ENCODE peak calls at places on chromosomes 5 and 9, in six cellular contexts. S, R, X, G, H and Z are unnamed samples.
A peak's percentile ranks its signal among the peaks of the same experiment; 100 is the strongest.

GRCh38 chr5:61802456-61802855 is 470.4 kb downstream of the ZSWIM6 start:
- DNase-seq in X (no peak), H (no peak), S (no peak), G (no peak), R (no peak), Z (no peak)

GRCh38 chr9:75983320-75983719 is 92.8 kb downstream of the PCSK5 start:
- DNase-seq in H (no peak), S (no peak), X (no peak), R (no peak), G (no peak), Z (no peak)

GRCh38 chr9:99105152-99106043 is 485 bp downstream of the TGFBR1 start:
- DNase-seq in G (peak; percentile 82), X (peak; percentile 87), S (peak; percentile 81), H (no peak), R (peak; percentile 91), Z (peak; percentile 57)

GRCh38 chr9:35516481-35516880 is 26.6 kb downstream of the RUSC2 start:
- DNase-seq in X (no peak), H (no peak), R (no peak), S (no peak), G (peak; percentile 92), Z (no peak)

GRCh38 chr9:128497824-128498610 is 6.5 kb upstream of the GLE1 start:
- DNase-seq in G (no peak), S (no peak), H (no peak), X (no peak), R (no peak), Z (no peak)

GRCh38 chr9:128770286-128770685 is 1.4 kb downstream of the ZER1 start:
- DNase-seq in X (no peak), G (no peak), R (no peak), H (no peak), S (no peak), Z (no peak)

GRCh38 chr9:70921126-70921525 is 200.3 kb downstream of the TRPM3 start:
- DNase-seq in H (no peak), G (peak; percentile 79), S (no peak), X (no peak), R (no peak), Z (no peak)

GRCh38 chr9:12859704-12860251 is 85.0 kb downstream of the LURAP1L start:
- DNase-seq in H (no peak), R (no peak), G (peak; percentile 95), S (no peak), X (no peak), Z (peak; percentile 61)

GRCh38 chr9:4038182-4038723 is 261.6 kb downstream of the GLIS3 start:
- DNase-seq in G (peak; percentile 87), H (no peak), R (no peak), X (no peak), S (no peak), Z (no peak)

GRCh38 chr5:67640011-67640410 is 443.4 kb upstream of the CD180 start:
- DNase-seq in G (no peak), S (no peak), H (no peak), X (no peak), R (no peak), Z (no peak)

GRCh38 chr5:88883059-88883565 is at the start of gene MEF2C:
- DNase-seq in X (peak; percentile 88), R (peak; percentile 67), G (peak; percentile 87), H (no peak), S (peak; percentile 68), Z (peak; percentile 36)

GRCh38 chr5:147371290-147371689 is 136.5 kb downstream of the STK32A start:
- DNase-seq in G (no peak), S (no peak), X (no peak), H (no peak), R (no peak), Z (no peak)

GRCh38 chr5:147373328-147373727 is 136.5 kb downstream of the DPYSL3 start:
- DNase-seq in S (no peak), R (no peak), H (no peak), G (no peak), X (no peak), Z (no peak)

DNA sequence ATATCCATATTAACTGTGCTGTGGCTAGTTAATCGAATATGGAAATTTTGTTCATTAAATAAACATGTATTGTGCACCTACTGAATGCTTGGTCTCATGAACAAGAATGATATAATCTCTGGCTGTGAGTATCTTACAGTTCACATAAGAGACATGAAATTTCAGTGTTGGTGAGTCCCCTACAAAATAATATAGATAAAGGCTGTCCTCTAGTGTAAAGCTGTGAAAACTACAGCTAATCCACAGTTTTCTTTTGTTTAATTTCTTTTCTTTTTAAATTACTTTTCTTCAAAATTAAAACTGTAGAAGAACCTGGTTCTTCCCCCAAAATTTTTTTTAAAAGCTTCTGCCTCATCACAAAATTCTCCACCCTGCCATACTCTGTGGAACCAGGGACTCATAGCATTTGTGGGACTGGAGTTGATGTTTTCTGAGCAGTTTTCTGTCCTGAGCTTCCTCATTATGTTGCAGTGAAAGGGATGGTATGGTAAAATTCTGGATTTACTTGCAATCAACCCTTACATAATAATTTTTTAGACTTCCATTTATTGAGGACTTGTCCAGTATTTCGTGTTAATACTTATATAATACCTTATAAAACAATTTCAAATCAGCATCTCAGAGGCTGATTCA is 135.0 kb downstream of the STK32A start:
- DNase-seq in G (no peak), R (no peak), S (no peak), X (no peak), H (no peak), Z (no peak)
- TF ChIP-seq CTCF in G (peak; percentile 10), R (no peak), S (peak; percentile 21), X (no peak), H (peak; percentile 22), Z (peak; percentile 56)

GRCh38 chr5:41924872-41925554 is at the start of gene FBXO4:
- DNase-seq in H (no peak), R (peak; percentile 82), X (peak; percentile 92), G (peak; percentile 82), S (peak; percentile 89), Z (peak; percentile 66)
- TF ChIP-seq CTCF in H (peak; percentile 90), R (peak; percentile 90), X (peak; percentile 11), G (peak; percentile 50), S (peak; percentile 54), Z (peak; percentile 58)

GRCh38 chr5:139138109-139138508 is 60.1 kb downstream of the SIL1 start:
- DNase-seq in R (no peak), S (no peak), H (no peak), G (peak; percentile 76), X (no peak), Z (no peak)

GRCh38 chr5:139140631-139141071 is 57.5 kb downstream of the SIL1 start:
- DNase-seq in S (no peak), X (peak; percentile 78), R (peak; percentile 36), G (peak; percentile 73), H (peak; percentile 10), Z (no peak)

GRCh38 chr5:139134906-139135305 is 63.3 kb downstream of the SIL1 start:
- DNase-seq in R (no peak), G (no peak), S (no peak), H (no peak), X (no peak), Z (no peak)

GRCh38 chr5:139138790-139139189 is 59.4 kb downstream of the SIL1 start:
- DNase-seq in H (no peak), R (no peak), G (peak; percentile 74), X (peak; percentile 75), S (peak; percentile 68), Z (no peak)

GRCh38 chr5:139137703-139138102 is 60.5 kb downstream of the SIL1 start:
- DNase-seq in G (peak; percentile 49), H (no peak), X (no peak), S (no peak), R (no peak), Z (no peak)
- TF ChIP-seq CTCF in G (peak; percentile 22), H (no peak), X (no peak), S (no peak), R (no peak), Z (no peak)

DNA sequence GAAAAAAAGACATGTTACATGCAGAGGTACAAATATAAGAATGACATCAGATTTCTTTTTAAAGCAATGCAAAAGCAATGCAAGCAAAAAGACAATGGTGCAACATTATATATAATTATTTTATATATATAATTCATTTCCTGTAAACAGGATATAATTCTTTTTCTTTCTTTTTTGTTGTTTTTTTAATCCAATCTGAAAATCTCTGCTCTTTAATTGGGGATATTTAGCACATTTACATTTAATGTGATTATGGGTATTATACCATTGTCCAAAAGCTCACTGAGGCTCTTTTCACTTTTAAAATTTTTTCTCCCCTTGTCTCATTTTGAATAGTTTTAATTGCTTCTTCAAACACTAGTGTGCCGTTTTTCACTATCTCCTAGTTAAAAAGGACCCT is 148.9 kb downstream of the FGF18 start:
- DNase-seq in H (no peak), X (no peak), G (no peak), S (no peak), R (no peak), Z (no peak)
- TF ChIP-seq CTCF in H (no peak), X (no peak), G (no peak), S (no peak), R (no peak), Z (no peak)

DNA sequence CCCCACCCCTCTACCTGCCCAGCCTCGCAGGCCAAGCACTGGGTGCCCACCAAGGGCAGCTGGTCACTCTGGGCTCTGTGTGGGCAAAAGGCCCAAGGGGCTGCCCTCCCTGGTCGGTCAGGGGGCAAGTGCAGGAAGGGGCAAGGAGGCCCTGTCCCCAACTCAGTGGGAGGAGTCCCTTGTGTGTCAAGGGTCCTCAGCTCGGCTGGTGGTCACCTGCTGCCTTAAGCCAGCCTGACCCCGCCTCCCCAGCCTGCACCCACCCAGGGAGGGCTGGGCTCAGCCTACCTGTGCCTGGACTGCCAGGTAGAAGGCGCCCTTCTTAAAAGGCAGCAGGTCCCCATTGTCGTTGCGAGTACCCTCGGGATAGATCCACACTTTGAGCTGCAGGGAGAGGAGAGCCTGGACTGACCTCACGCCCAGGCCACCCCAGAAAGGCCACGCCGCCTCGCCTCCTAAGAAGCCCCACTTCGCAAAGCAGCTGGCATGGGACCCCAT is 10.9 kb downstream of the AGPAT2 start:
- DNase-seq in G (no peak), X (no peak), R (no peak), S (no peak), H (no peak), Z (no peak)
- TF ChIP-seq CTCF in G (no peak), X (no peak), R (no peak), S (no peak), H (no peak), Z (no peak)

GRCh38 chr5:173984218-173984617 is 4.8 kb upstream of the C5orf47 start:
- DNase-seq in R (no peak), G (peak; percentile 13), X (no peak), S (no peak), H (no peak), Z (no peak)
- TF ChIP-seq CTCF in R (no peak), G (no peak), X (no peak), S (no peak), H (peak; percentile 36), Z (peak; percentile 23)

GRCh38 chr9:113345693-113346092 is 3.6 kb upstream of the BSPRY start:
- DNase-seq in G (no peak), X (no peak), R (no peak), H (no peak), S (no peak), Z (no peak)

GRCh38 chr9:113347479-113347878 is 1.9 kb upstream of the BSPRY start:
- DNase-seq in H (no peak), R (no peak), S (no peak), X (no peak), G (no peak), Z (no peak)

GRCh38 chr9:113349044-113349433 is 302 bp upstream of the BSPRY start:
- DNase-seq in H (no peak), G (no peak), X (no peak), S (no peak), R (no peak), Z (no peak)

GRCh38 chr9:113343732-113344231 is 3.7 kb upstream of the WDR31 start:
- DNase-seq in S (peak; percentile 91), R (no peak), X (peak; percentile 98), G (peak; percentile 27), H (no peak), Z (no peak)

GRCh38 chr9:113345165-113345564 is 4.2 kb upstream of the BSPRY start:
- DNase-seq in G (no peak), S (no peak), X (no peak), R (no peak), H (no peak), Z (no peak)
- TF ChIP-seq CTCF in G (no peak), S (no peak), X (no peak), R (no peak), H (no peak), Z (no peak)